ENCODE peak calls at places on chromosomes 12 and 14, in ten cellular contexts. M is GM23248; Q is right atrium auricular region; N is OCI-LY7; R is transverse colon; K is HepG2; I is naive thymus-derived CD4-positive, alpha-beta T cell; V is adrenal gland; E is SJSA1; D is HCT116. S is an unnamed sample. For H3K4me1, the result is how much of the 10 kb centered on the place peaks cover.

GRCh38 chr14:62546862-62547474 is 498.3 kb downstream of the KCNH5 start:
- DNase-seq in M (no peak), Q (no peak), N (no peak), R (no peak), K (no peak), I (no peak), V (no peak), E (no peak), D (no peak), S (no peak)

GRCh38 chr14:90499121-90499520 is 102.3 kb downstream of the CALM1 start:
- DNase-seq in M (no peak), Q (no peak), N (no peak), R (no peak), K (no peak), I (no peak), V (no peak), E (no peak), D (no peak), S (no peak)

GRCh38 chr12:56392331-56392730 is 29.7 kb upstream of the APOF start:
- DNase-seq in M (no peak), Q (no peak), N (no peak), R (no peak), K (no peak), I (no peak), V (no peak), E (no peak), D (no peak), S (no peak)

GRCh38 chr12:95339086-95339788 is 121.6 kb downstream of the VEZT start:
- DNase-seq in M (peak), Q (no peak), N (no peak), R (no peak), K (no peak), I (no peak), V (no peak), E (no peak), D (no peak), S (no peak)

GRCh38 chr14:26598081-26598671 is 343 bp upstream of the NOVA1 start:
- DNase-seq in M (peak), Q (peak), N (no peak), R (peak), K (peak), I (peak), V (peak), E (peak), D (no peak), S (peak)

GRCh38 chr12:16238661-16239060 is 38.8 kb downstream of the SLC15A5 start:
- DNase-seq in M (peak), Q (no peak), N (no peak), R (no peak), K (no peak), I (no peak), V (no peak), E (no peak), D (no peak), S (no peak)

GRCh38 chr14:25406818-25407217 is 356.9 kb upstream of the STXBP6 start:
- DNase-seq in M (peak), Q (no peak), N (peak), R (peak), K (peak), I (no peak), V (peak), E (peak), D (no peak), S (peak)

GRCh38 chr14:100308112-100308792 is 2.0 kb upstream of the SLC25A29 start:
- DNase-seq in M (no peak), Q (no peak), N (no peak), R (no peak), K (no peak), I (no peak), V (no peak), E (no peak), D (no peak), S (no peak)

GRCh38 chr12:58833844-58834243 is 86.5 kb downstream of the LRIG3 start:
- DNase-seq in M (no peak), Q (no peak), N (no peak), R (no peak), K (no peak), I (no peak), V (no peak), E (no peak), D (no peak), S (peak)

DNA sequence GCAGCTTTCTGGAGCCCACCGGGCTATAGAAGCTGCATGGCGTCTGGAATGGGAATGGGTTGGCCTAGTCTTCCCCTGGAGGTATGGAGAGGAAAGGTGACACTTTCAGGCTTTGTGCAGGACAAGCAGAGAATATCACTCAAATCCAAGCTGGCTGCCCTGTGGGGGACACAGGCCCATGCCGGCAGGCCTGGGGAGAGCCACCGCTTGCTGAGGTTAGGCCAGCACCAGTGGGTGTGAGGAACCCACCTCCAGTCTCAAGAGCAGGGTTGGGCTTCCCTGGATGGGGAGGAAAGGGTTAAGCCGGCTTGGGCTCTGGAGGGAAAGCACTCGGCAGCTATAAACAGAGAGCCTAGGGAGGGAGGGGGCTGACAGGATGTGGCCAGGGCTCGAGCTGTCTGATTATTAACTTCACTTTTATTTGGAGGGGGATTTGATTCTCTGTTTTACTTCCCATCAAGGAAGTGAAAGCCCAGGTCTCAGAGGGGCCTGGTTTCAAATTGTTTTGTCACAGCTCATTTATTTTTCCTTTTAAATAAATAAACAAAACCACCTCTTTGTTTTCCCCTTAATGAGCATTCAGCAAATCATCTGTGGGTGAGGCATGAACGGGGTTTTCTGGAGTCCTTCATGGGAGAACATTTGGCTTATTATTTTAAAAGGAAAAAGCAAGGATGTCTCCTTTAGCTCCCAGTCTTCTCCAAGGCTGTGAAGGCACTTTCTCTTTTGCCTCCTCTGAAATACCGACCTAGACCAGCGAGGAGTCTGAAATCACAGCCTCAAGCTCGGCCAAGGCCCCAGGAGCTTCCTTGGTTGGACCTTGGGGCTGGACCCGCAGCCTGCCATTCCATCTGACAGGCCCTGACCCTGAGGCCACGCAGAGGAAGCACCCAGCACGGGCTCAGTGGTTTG is 21.8 kb upstream of the ZFP36L1 start:
- DNase-seq in M (peak), Q (peak), N (peak), R (peak), K (peak), I (peak), V (peak), E (peak), D (no peak), S (peak)
- H3K4me1 ChIP-seq in M (under half), Q (under half), N (half or more), R (under half), K (half or more), I (under half), V (under half), E (under half), D (half or more), S (under half)

GRCh38 chr12:32135967-32136366 is 29.3 kb downstream of the BICD1 start:
- DNase-seq in M (no peak), Q (no peak), N (no peak), R (no peak), K (peak), I (no peak), V (no peak), E (no peak), D (no peak), S (peak)
- H3K4me1 ChIP-seq in M (under half), Q (under half), N (half or more), R (under half), K (half or more), I (under half), V (under half), E (under half), D (under half), S (under half)

GRCh38 chr12:6954754-6955461 is 3.8 kb downstream of the PTPN6 start:
- DNase-seq in M (no peak), Q (no peak), N (no peak), R (no peak), K (no peak), I (no peak), V (peak), E (no peak), D (no peak), S (no peak)
- H3K4me1 ChIP-seq in M (under half), Q (under half), N (half or more), R (under half), K (under half), I (half or more), V (under half), E (under half), D (under half), S (under half)

GRCh38 chr12:109948382-109948781 is 47.8 kb downstream of the GIT2 start:
- DNase-seq in M (no peak), Q (no peak), N (no peak), R (no peak), K (no peak), I (no peak), V (no peak), E (no peak), D (no peak), S (peak)
- H3K4me1 ChIP-seq in M (half or more), Q (under half), N (under half), R (under half), K (half or more), I (under half), V (under half), E (half or more), D (under half), S (under half)

DNA sequence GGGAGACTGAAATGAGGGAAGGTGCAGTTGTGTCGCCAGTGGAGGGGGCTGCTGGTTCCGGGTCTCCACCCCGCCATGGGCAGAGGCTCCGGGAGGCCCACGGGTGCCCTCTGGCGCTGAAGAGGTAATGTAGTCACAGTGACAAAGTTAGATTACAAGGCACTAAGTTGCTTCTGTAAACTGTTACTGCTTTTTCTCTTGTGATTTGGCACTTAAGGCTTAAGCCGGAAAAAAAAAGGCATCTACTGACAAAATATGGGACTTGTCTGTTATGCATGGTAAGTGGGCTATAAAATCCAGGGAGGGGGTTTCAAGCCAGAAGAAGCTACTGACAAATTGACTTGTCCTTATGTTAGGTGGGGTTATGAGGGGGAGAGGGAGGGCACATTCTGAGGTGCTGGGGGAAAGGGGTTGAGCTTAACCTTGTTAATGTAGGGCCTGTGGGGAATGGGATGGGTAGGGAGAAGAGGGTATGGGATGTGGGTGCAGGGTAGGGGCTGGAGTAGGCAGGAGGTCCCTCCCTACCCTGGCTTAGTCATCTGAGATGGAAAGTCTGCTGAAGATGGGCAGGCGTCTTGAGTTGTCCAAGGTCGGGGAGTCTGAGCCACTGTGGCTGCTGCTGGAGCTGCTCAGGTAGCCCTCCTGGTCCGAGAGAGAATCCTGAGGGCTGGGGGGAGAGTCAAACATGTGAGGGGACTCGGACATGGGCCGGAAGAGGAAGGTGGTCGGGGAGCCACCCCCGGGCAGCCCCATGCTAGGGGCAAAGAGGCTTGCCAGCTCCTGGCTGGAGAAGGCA is 3.7 kb downstream of the ZFP36L1 start:
- DNase-seq in M (peak), Q (peak), N (peak), R (peak), K (peak), I (peak), V (peak), E (no peak), D (no peak), S (peak)
- H3K4me1 ChIP-seq in M (under half), Q (under half), N (half or more), R (under half), K (half or more), I (under half), V (under half), E (under half), D (half or more), S (under half)

GRCh38 chr14:21102472-21103164 is 1.8 kb downstream of the TMEM253 start:
- DNase-seq in M (no peak), Q (no peak), N (peak), R (no peak), K (no peak), I (no peak), V (no peak), E (no peak), D (no peak), S (peak)
- H3K4me1 ChIP-seq in M (under half), Q (under half), N (under half), R (half or more), K (half or more), I (under half), V (under half), E (under half), D (half or more), S (under half)

DNA sequence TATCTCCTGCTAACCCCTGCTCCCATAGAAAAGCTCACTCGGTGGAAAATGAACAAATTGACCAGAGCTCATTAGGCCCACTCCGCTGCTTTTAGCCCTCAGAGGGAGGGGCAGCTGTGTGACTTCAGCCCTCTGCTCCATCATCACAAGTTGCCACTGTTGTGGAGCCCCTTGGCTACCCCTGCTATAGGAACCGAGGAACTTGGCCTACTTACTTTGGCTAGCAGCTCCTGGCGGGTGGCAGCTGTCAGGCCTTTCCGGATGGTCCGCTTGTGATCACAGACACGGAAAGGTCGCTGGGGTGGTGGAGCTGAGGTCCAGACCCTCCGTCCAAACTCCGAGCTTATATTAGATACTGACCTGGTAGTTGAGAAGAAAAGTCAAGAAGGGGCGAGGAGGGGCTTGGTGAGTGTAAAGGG is 612 bp downstream of the CIDEB start:
- DNase-seq in M (no peak), Q (no peak), N (no peak), R (no peak), K (no peak), I (no peak), V (no peak), E (no peak), D (no peak), S (no peak)
- H3K4me1 ChIP-seq in M (under half), Q (under half), N (under half), R (under half), K (under half), I (under half), V (under half), E (under half), D (under half), S (under half)

GRCh38 chr12:9389796-9390195 is 181.6 kb upstream of the PZP start:
- DNase-seq in M (no peak), Q (no peak), N (no peak), R (no peak), K (no peak), I (no peak), V (no peak), E (no peak), D (no peak), S (no peak)
- H3K4me1 ChIP-seq in M (under half), Q (under half), N (under half), R (under half), K (under half), I (under half), V (under half), E (under half), D (under half), S (under half)

DNA sequence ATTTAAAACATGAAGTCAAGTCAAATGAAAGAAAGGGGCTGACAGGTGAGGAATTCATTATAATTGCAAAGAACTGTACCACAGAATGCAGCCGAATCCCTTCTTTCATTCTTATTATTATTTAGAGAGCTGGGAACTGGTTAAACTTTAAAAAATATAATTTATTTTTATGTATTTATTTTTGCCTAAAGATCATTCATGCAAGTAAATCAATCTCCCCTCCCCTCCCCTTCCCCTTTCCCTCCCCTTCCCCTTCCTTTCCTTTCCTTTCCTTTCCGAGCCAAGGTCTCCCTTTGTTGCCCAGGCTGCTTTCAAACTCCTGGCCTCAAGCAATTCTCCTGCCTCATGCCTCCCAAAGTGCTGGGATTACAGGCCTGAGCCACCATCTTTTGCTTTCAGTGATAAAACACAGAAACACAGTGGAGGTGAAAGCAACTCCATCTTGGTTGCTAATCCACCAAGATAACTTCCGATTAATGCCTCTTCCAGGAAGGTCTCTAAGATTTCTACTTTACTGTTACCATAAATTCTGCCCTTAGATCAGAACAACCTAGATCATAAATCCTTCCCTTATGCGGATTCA is 6.0 kb upstream of the UBC start:
- DNase-seq in M (no peak), Q (no peak), N (peak), R (no peak), K (no peak), I (no peak), V (no peak), E (no peak), D (no peak), S (no peak)
- H3K4me1 ChIP-seq in M (half or more), Q (under half), N (half or more), R (under half), K (half or more), I (half or more), V (under half), E (half or more), D (half or more), S (under half)

GRCh38 chr12:114676142-114676741 is 7.7 kb downstream of the TBX3 start:
- DNase-seq in M (no peak), Q (no peak), N (no peak), R (no peak), K (no peak), I (no peak), V (peak), E (no peak), D (no peak), S (no peak)
- H3K4me1 ChIP-seq in M (half or more), Q (under half), N (under half), R (under half), K (half or more), I (under half), V (half or more), E (half or more), D (under half), S (under half)

S was measured in small intestine.